ENCODE peak calls at places on chromosomes 1 and 21, in ten cellular contexts. E is cardiac muscle cell, K is PC-3, D is heart right ventricle, A is left lung, L is colonic mucosa, U is psoas muscle, C is keratinocyte, N is MM.1S, R is neural progenitor cell. V is an unnamed sample.

GRCh38 chr1:111192643-111193519 is 7.6 kb downstream of the DENND2D start:
- DNase-seq in L (no peak), N (no peak), C (no peak), R (no peak), A (no peak), K (no peak), E (peak; percentile 27), D (no peak), U (no peak), V (no peak)

GRCh38 chr1:84360303-84360702 is 38.0 kb upstream of the DNASE2B start:
- DNase-seq in U (no peak), A (no peak), D (no peak), R (no peak), E (no peak), C (no peak), L (no peak), N (no peak), K (no peak), V (no peak)

GRCh38 chr1:36397083-36397377 is 678 bp downstream of the LSM10 start:
- DNase-seq in E (no peak), A (no peak), L (no peak), N (no peak), C (no peak), D (no peak), R (no peak), U (no peak), K (no peak), V (no peak)

GRCh38 chr1:158087320-158087927 is 93.3 kb upstream of the CD1D start:
- DNase-seq in D (no peak), L (peak; percentile 58), C (no peak), K (peak; percentile 87), N (peak; percentile 71), R (peak; percentile 92), A (no peak), E (peak; percentile 79), U (peak; percentile 40), V (no peak)

GRCh38 chr1:205824180-205824579 is 11.2 kb upstream of the SLC41A1 start:
- DNase-seq in U (no peak), E (no peak), L (no peak), K (no peak), C (no peak), A (no peak), D (no peak), R (no peak), N (peak; percentile 46), V (no peak)

GRCh38 chr1:87712261-87712674 is 383.6 kb downstream of the LMO4 start:
- DNase-seq in E (no peak), N (no peak), C (no peak), L (no peak), K (peak; percentile 30), A (no peak), R (no peak), D (no peak), U (no peak), V (no peak)

GRCh38 chr1:34125721-34126380 is 39.2 kb downstream of the CSMD2 start:
- DNase-seq in E (no peak), L (no peak), D (no peak), R (no peak), K (no peak), C (no peak), N (no peak), A (no peak), U (no peak), V (no peak)

GRCh38 chr1:15742339-15742801 is at the start of gene TMEM82:
- DNase-seq in L (peak; percentile 78), K (no peak), U (no peak), R (no peak), E (no peak), N (no peak), C (no peak), A (no peak), D (no peak), V (peak; percentile 74)

GRCh38 chr1:226548281-226549093 is at the start of gene STUM:
- DNase-seq in A (peak; percentile 76), R (peak; percentile 81), C (no peak), U (peak; percentile 30), L (peak; percentile 52), E (peak; percentile 49), D (peak; percentile 46), K (peak; percentile 47), N (peak; percentile 36), V (no peak)
- H3K4me3 ChIP-seq in A (peak within 1 kb of the TSS; percentile 36), R (peak within 1 kb of the TSS; percentile 58), C (peak within 1 kb of the TSS; percentile 15), U (peak within 1 kb of the TSS; percentile 67), L (peak within 1 kb of the TSS; percentile 29), E (peak within 1 kb of the TSS; percentile 39), D (peak within 1 kb of the TSS; percentile 41), K (peak within 1 kb of the TSS; percentile 62), N (peak within 1 kb of the TSS; percentile 65), V (peak within 1 kb of the TSS; percentile 17)

DNA sequence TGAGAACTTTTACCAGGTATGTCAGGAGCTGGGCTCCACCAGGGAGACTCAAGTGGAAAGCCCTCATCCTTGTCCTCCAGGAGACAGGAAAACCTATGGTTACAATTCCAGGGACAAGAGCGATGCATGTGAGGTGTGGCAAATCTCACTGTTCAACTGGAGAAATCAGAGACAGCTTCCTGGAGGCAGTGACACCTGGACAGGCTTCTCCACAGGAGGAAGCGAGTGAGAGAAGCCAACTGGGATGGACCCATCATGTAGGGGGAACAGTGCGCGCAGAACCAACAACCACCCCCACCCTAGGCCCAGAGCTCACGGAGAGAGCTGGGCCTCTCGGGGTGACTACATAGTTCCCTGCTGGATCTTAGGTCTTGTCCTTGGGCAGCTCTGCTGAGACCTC is 5.6 kb upstream of the SLX9 start:
- DNase-seq in D (no peak), E (no peak), N (no peak), L (no peak), R (no peak), A (no peak), C (no peak), U (no peak), K (no peak), V (no peak)
- H3K4me1 ChIP-seq in D (peaks cover 21% of the 10 kb centered on the region), E (peaks cover 11% of the 10 kb centered on the region), N (no peaks in the 10 kb centered on the region), L (peaks cover 10% of the 10 kb centered on the region), R (peaks cover 8% of the 10 kb centered on the region), A (peaks cover 15% of the 10 kb centered on the region), C (peaks cover 20% of the 10 kb centered on the region), U (peaks cover 25% of the 10 kb centered on the region), K (peaks cover 50% of the 10 kb centered on the region), V (peaks cover 9% of the 10 kb centered on the region)

GRCh38 chr1:153609585-153609907 is 3.4 kb downstream of the S100A16 start:
- DNase-seq in E (no peak), D (no peak), C (no peak), A (no peak), N (no peak), L (no peak), R (no peak), U (no peak), K (no peak), V (no peak)

GRCh38 chr1:153612111-153612754 is 704 bp downstream of the S100A16 start:
- DNase-seq in N (no peak), A (no peak), L (no peak), D (no peak), R (no peak), C (no peak), U (no peak), K (no peak), E (no peak), V (no peak)

GRCh38 chr1:153610334-153611023 is 2.5 kb downstream of the S100A16 start:
- DNase-seq in U (peak; percentile 43), N (no peak), D (no peak), C (no peak), E (no peak), A (no peak), L (peak; percentile 30), R (no peak), K (peak; percentile 95), V (peak; percentile 80)

GRCh38 chr1:153611356-153611755 is 1.6 kb downstream of the S100A16 start:
- DNase-seq in D (no peak), K (no peak), C (no peak), N (no peak), R (no peak), L (no peak), U (no peak), E (no peak), A (no peak), V (no peak)

GRCh38 chr1:153611024-153611352 is 1.9 kb downstream of the S100A16 start:
- DNase-seq in L (no peak), E (no peak), A (no peak), D (no peak), R (no peak), K (peak; percentile 94), C (no peak), U (no peak), N (no peak), V (peak; percentile 80)
- H3K4me3 ChIP-seq in L (no peak overlapping the region), E (no peak overlapping the region), A (peak overlapping the region; percentile 51), D (no peak overlapping the region), R (no peak overlapping the region), K (peak overlapping the region; percentile 93), C (peak overlapping the region; percentile 90), U (peak overlapping the region; percentile 65), N (no peak overlapping the region), V (peak overlapping the region; percentile 66)

DNA sequence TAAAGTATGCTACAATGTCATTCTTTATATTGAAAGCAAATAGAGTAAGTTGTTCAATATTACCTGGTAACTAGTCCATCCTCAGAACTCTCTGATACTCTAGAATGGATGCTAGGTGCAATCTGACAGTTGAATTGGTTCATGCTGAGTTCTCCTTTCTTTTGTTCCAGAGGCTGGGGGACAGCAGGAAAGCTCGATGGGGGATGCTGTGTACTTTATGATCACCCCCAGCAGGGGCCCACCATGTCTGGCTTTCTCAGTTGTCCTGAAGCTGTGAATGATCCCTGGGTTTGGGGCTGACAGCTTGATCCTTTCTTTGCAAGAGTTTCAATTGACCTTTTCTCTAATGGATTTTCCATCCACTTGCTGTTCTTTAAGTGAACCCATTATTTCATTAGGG is 22.5 kb downstream of the FMN2 start:
- DNase-seq in U (no peak), D (no peak), R (peak; percentile 33), C (no peak), L (no peak), E (no peak), A (no peak), K (no peak), N (no peak), V (no peak)
- H3K4me1 ChIP-seq in U (no peaks in the 10 kb centered on the region), D (no peaks in the 10 kb centered on the region), R (peaks cover 4% of the 10 kb centered on the region), C (no peaks in the 10 kb centered on the region), L (no peaks in the 10 kb centered on the region), E (peaks cover 15% of the 10 kb centered on the region), A (no peaks in the 10 kb centered on the region), K (peaks cover 8% of the 10 kb centered on the region), N (peaks cover 13% of the 10 kb centered on the region), V (no peaks in the 10 kb centered on the region)

GRCh38 chr1:183185941-183186490 is at the start of gene LAMC2:
- DNase-seq in D (no peak), A (peak; percentile 87), L (peak; percentile 73), R (peak; percentile 75), E (no peak), K (peak; percentile 93), C (peak; percentile 96), N (no peak), U (no peak), V (peak; percentile 95)
- H3K4me3 ChIP-seq in D (peak within 1 kb of the TSS; percentile 25), A (peak within 1 kb of the TSS; percentile 29), L (peak within 1 kb of the TSS; percentile 37), R (peak within 1 kb of the TSS; percentile 59), E (peak within 1 kb of the TSS; percentile 34), K (peak within 1 kb of the TSS; percentile 86), C (peak within 1 kb of the TSS; percentile 88), N (no peak within 1 kb of the TSS), U (no peak within 1 kb of the TSS), V (peak within 1 kb of the TSS; percentile 49)

V was measured in RWPE2.